ENCODE peak calls at places on chromosomes 7 and 10, in ten cellular contexts. U is astrocyte of the spinal cord; Z is CD8-positive, alpha-beta memory T cell; I is A673; B is IMR-90; X is body of pancreas; M is colonic mucosa; G is spleen; C is GM23248; R is RWPE2. E is an unnamed sample.

GRCh38 chr7:99665312-99665759 is 14.5 kb downstream of the CYP3A5 start:
- DNase-seq in U (no peak), Z (no peak), I (no peak), B (no peak), X (no peak), M (no peak), G (no peak), C (no peak), R (no peak), E (no peak)

GRCh38 chr7:75048435-75049379 is 24.9 kb downstream of the RCC1L start:
- DNase-seq in U (peak), Z (no peak), I (no peak), B (peak), X (no peak), M (no peak), G (no peak), C (peak), R (no peak), E (no peak)

GRCh38 chr7:2980406-2981102 is 63.1 kb downstream of the CARD11 start:
- DNase-seq in U (no peak), Z (no peak), I (no peak), B (no peak), X (no peak), M (no peak), G (peak), C (no peak), R (no peak), E (no peak)

GRCh38 chr7:122887198-122887597 is 938 bp upstream of the CADPS2 start:
- DNase-seq in U (peak), Z (no peak), I (peak), B (peak), X (peak), M (peak), G (peak), C (peak), R (no peak), E (no peak)

GRCh38 chr7:744854-745430 is 17.9 kb upstream of the PRKAR1B start:
- DNase-seq in U (no peak), Z (no peak), I (no peak), B (no peak), X (no peak), M (no peak), G (peak), C (no peak), R (no peak), E (no peak)

GRCh38 chr10:27745719-27746363 is at the start of gene MKX:
- DNase-seq in U (peak), Z (peak), I (peak), B (peak), X (peak), M (peak), G (no peak), C (peak), R (peak), E (peak)

GRCh38 chr7:120304674-120305073 is 31.7 kb downstream of the KCND2 start:
- DNase-seq in U (no peak), Z (no peak), I (no peak), B (no peak), X (no peak), M (no peak), G (no peak), C (no peak), R (no peak), E (no peak)

GRCh38 chr7:55071411-55072188 is 52.8 kb downstream of the EGFR start:
- DNase-seq in U (no peak), Z (no peak), I (no peak), B (no peak), X (no peak), M (no peak), G (no peak), C (peak), R (no peak), E (no peak)

GRCh38 chr10:74585231-74586087 is 240.9 kb upstream of the KAT6B start:
- DNase-seq in U (peak), Z (peak), I (peak), B (peak), X (no peak), M (no peak), G (no peak), C (peak), R (no peak), E (peak)

GRCh38 chr10:77036993-77037734 is 600.4 kb downstream of the KCNMA1 start:
- DNase-seq in U (peak), Z (no peak), I (peak), B (no peak), X (no peak), M (no peak), G (no peak), C (peak), R (no peak), E (peak)

GRCh38 chr10:14009315-14010082 is 321.2 kb downstream of the FRMD4A start:
- DNase-seq in U (peak), Z (peak), I (peak), B (peak), X (no peak), M (no peak), G (no peak), C (peak), R (no peak), E (peak)

GRCh38 chr10:132543916-132544743 is 6.5 kb downstream of the INPP5A start:
- DNase-seq in U (no peak), Z (peak), I (no peak), B (no peak), X (no peak), M (no peak), G (peak), C (no peak), R (no peak), E (no peak)

GRCh38 chr10:36266923-36267322 is 624.8 kb upstream of the FZD8 start:
- DNase-seq in U (no peak), Z (no peak), I (no peak), B (no peak), X (no peak), M (no peak), G (no peak), C (no peak), R (no peak), E (no peak)

GRCh38 chr7:49774459-49775064 is 1.1 kb downstream of the VWC2 start:
- DNase-seq in U (no peak), Z (no peak), I (no peak), B (no peak), X (no peak), M (peak), G (peak), C (no peak), R (no peak), E (no peak)

GRCh38 chr7:114309729-114310128 is 104.9 kb upstream of the FOXP2 start:
- DNase-seq in U (no peak), Z (no peak), I (no peak), B (no peak), X (no peak), M (no peak), G (no peak), C (no peak), R (no peak), E (no peak)

GRCh38 chr10:132891994-132892393 is 50.4 kb downstream of the CFAP46 start:
- DNase-seq in U (no peak), Z (no peak), I (no peak), B (peak), X (no peak), M (no peak), G (no peak), C (peak), R (peak), E (no peak)

GRCh38 chr10:96138102-96138501 is 8.0 kb downstream of the ZNF518A start:
- DNase-seq in U (no peak), Z (no peak), I (no peak), B (no peak), X (no peak), M (no peak), G (no peak), C (no peak), R (no peak), E (no peak)

GRCh38 chr10:90227259-90227658 is 525.9 kb downstream of the KIF20B start:
- DNase-seq in U (peak), Z (no peak), I (no peak), B (peak), X (no peak), M (no peak), G (no peak), C (peak), R (no peak), E (no peak)

GRCh38 chr10:49257159-49257558 is 41.8 kb upstream of the C10orf71 start:
- DNase-seq in U (no peak), Z (no peak), I (no peak), B (no peak), X (no peak), M (no peak), G (no peak), C (no peak), R (no peak), E (no peak)

GRCh38 chr7:31326416-31326815 is 14.1 kb downstream of the NEUROD6 start:
- DNase-seq in U (no peak), Z (no peak), I (no peak), B (no peak), X (no peak), M (no peak), G (no peak), C (no peak), R (no peak), E (no peak)

GRCh38 chr7:158051372-158051760 is 536.3 kb downstream of the PTPRN2 start:
- DNase-seq in U (no peak), Z (no peak), I (no peak), B (no peak), X (no peak), M (no peak), G (no peak), C (no peak), R (no peak), E (no peak)

GRCh38 chr7:24283900-24284698 is at the start of gene NPY:
- DNase-seq in U (no peak), Z (no peak), I (peak), B (no peak), X (no peak), M (no peak), G (peak), C (no peak), R (no peak), E (peak)

GRCh38 chr10:3150961-3151360 is 21.6 kb downstream of the PITRM1 start:
- DNase-seq in U (no peak), Z (no peak), I (no peak), B (no peak), X (no peak), M (no peak), G (no peak), C (no peak), R (no peak), E (no peak)

GRCh38 chr10:3148994-3149393 is 23.6 kb downstream of the PITRM1 start:
- DNase-seq in U (no peak), Z (no peak), I (no peak), B (no peak), X (no peak), M (no peak), G (no peak), C (no peak), R (no peak), E (no peak)

GRCh38 chr10:3150366-3150765 is 22.2 kb downstream of the PITRM1 start:
- DNase-seq in U (no peak), Z (no peak), I (no peak), B (no peak), X (no peak), M (no peak), G (no peak), C (no peak), R (no peak), E (no peak)

GRCh38 chr10:3148041-3148440 is 24.5 kb downstream of the PITRM1 start:
- DNase-seq in U (no peak), Z (no peak), I (no peak), B (no peak), X (no peak), M (no peak), G (no peak), C (no peak), R (no peak), E (no peak)

DNA sequence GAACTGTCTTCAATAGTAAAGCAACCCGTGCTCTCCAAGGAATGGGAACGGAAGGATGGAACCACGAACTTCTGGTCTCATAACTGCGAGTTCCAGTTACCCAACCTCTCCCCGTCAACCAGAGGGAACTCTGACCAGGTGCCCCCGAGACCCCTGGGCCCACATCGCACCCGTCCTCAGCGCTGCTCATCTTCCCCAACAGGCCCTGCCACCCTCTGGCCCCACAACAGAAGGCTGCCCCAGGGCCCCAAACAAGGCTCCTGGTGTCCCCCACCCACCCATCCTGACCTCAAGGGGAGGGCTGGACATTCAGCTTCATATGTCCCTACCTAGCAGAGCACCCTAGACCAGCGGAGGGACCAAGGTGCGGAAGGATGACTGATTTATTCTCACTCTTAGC is 22.7 kb downstream of the PITRM1 start:
- DNase-seq in U (no peak), Z (no peak), I (no peak), B (no peak), X (no peak), M (no peak), G (no peak), C (no peak), R (no peak), E (no peak)
- H3K4me3 ChIP-seq in U (no peak), Z (no peak), I (no peak), B (no peak), X (no peak), M (no peak), G (no peak), C (no peak), R (no peak), E (no peak)

GRCh38 chr7:17307558-17307957 is 9.1 kb downstream of the AHR start:
- DNase-seq in U (no peak), Z (no peak), I (no peak), B (peak), X (no peak), M (no peak), G (no peak), C (peak), R (no peak), E (no peak)

GRCh38 chr7:17305387-17306171 is 7.1 kb downstream of the AHR start:
- DNase-seq in U (no peak), Z (no peak), I (no peak), B (no peak), X (no peak), M (no peak), G (no peak), C (peak), R (no peak), E (no peak)

GRCh38 chr7:17307033-17307432 is 8.6 kb downstream of the AHR start:
- DNase-seq in U (no peak), Z (no peak), I (no peak), B (peak), X (no peak), M (no peak), G (no peak), C (peak), R (no peak), E (no peak)

GRCh38 chr7:17304926-17305325 is 6.5 kb downstream of the AHR start:
- DNase-seq in U (peak), Z (no peak), I (peak), B (peak), X (no peak), M (no peak), G (no peak), C (peak), R (no peak), E (no peak)

GRCh38 chr7:17307969-17308648 is 9.7 kb downstream of the AHR start:
- DNase-seq in U (no peak), Z (no peak), I (no peak), B (no peak), X (no peak), M (no peak), G (no peak), C (no peak), R (no peak), E (no peak)
- H3K4me3 ChIP-seq in U (no peak), Z (no peak), I (no peak), B (no peak), X (no peak), M (no peak), G (no peak), C (peak), R (no peak), E (no peak)

DNA sequence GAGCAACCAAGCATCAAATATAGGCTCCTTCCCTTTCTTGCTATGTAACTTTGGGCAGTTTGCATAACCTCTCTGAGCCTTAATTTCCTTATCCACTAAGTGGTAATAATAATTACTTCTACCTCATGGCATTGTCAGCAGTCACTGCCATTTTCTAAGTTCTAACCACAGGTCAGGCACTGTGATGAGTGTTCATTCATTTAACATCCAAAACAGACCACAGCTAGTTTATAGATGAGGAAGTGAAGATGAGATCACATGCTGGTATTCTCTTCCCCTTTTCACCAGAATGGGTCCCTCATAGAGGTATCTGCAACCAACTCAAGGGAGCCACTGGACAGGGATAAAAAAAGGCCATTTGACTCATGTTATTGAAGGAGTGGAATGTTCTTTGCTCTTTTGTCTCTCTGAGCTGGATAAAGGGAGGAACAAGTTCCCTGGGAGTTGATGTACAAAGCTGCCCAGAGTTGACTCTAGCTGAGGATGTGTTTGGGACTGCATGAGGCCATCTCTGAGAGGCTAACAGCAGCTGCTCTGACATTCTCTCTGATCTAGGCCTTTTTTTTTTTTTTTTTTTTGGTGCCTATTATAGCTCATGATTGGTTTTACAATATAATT is 65.0 kb downstream of the DNAJC12 start:
- DNase-seq in U (peak), Z (no peak), I (no peak), B (peak), X (no peak), M (no peak), G (no peak), C (peak), R (no peak), E (no peak)
- H3K4me3 ChIP-seq in U (no peak), Z (no peak), I (no peak), B (no peak), X (no peak), M (no peak), G (no peak), C (no peak), R (no peak), E (no peak)

DNA sequence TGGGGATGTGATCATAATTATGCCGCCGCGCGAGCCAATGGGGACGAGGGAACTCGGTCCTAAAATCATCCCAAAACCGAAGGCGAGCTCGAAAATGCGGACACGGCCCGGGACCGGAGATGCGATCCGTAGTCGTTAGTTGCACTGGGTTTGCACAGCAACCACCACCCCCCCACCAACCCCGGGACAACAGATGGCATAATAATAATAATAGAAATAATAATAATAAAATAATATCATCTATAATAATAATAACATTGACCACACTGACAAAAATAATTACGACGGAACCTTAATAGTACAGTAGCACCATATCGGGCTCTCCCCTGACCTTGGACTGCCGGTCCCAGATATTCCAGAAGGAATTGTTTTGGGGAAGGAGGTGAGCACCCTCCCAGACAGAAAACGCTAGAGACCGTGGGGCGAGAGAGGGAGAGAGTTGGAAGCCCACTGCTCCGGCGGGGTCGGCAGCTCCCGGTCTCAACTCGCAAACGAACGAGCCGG is 1.1 kb upstream of the EMX2 start:
- DNase-seq in U (no peak), Z (no peak), I (peak), B (no peak), X (no peak), M (no peak), G (no peak), C (peak), R (no peak), E (peak)
- H3K4me3 ChIP-seq in U (no peak), Z (no peak), I (peak), B (no peak), X (no peak), M (no peak), G (peak), C (peak), R (no peak), E (peak)

GRCh38 chr7:27097686-27098492 is 2.1 kb upstream of the HOXA1 start:
- DNase-seq in U (peak), Z (no peak), I (no peak), B (peak), X (no peak), M (peak), G (no peak), C (peak), R (no peak), E (no peak)
- H3K4me3 ChIP-seq in U (peak), Z (no peak), I (no peak), B (peak), X (no peak), M (peak), G (peak), C (peak), R (peak), E (peak)

DNA sequence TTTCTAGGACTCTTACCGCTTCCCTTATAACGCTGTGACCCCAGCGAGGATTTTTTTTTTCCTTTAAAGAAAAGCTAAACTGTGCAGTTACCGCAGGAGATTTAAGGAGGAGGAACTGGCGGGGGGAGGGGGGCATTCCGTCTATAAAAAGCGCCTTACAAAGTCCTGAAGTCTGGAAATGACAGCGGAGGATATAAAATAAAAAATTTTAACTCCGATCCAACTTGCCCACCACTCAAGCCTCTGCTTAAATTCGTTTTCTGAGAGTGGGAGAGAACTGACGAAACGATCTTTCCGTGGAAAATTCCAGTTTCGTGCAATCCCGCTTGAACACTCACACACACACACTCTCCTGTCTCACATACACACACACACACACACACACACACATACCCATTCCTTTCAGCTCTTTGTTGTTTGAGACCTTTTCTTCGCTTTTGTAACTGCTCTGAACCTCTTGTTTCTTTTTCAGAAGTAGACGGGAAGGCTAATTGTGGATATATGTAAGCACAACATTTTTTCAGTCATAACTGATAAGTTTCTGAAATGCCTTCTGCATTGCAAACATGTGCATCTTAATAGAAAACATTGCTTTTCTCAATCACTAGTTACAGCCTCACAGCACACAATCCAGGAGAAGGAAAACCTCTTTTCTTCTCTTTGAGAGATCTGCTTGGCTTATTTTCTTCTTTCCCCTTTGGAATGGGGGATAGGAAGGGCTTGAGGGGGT is 748 bp downstream of the HPSE2 start:
- DNase-seq in U (peak), Z (no peak), I (no peak), B (peak), X (no peak), M (no peak), G (no peak), C (peak), R (no peak), E (no peak)
- H3K4me3 ChIP-seq in U (no peak), Z (peak), I (no peak), B (peak), X (no peak), M (peak), G (peak), C (peak), R (no peak), E (no peak)

GRCh38 chr10:117537904-117538524 is 4.5 kb upstream of the EMX2 start:
- DNase-seq in U (no peak), Z (no peak), I (no peak), B (no peak), X (no peak), M (no peak), G (no peak), C (peak), R (no peak), E (no peak)

GRCh38 chr10:117536359-117536861 is 6.1 kb upstream of the EMX2 start:
- DNase-seq in U (no peak), Z (no peak), I (no peak), B (no peak), X (no peak), M (no peak), G (no peak), C (peak), R (no peak), E (no peak)

GRCh38 chr10:117535752-117536358 is 6.7 kb upstream of the EMX2 start:
- DNase-seq in U (no peak), Z (no peak), I (no peak), B (no peak), X (no peak), M (no peak), G (no peak), C (peak), R (no peak), E (no peak)

GRCh38 chr10:117537436-117537903 is 5.1 kb upstream of the EMX2 start:
- DNase-seq in U (no peak), Z (no peak), I (no peak), B (no peak), X (no peak), M (no peak), G (no peak), C (peak), R (no peak), E (no peak)

GRCh38 chr10:117536862-117537435 is 5.6 kb upstream of the EMX2 start:
- DNase-seq in U (no peak), Z (no peak), I (no peak), B (no peak), X (no peak), M (no peak), G (no peak), C (no peak), R (no peak), E (no peak)
- H3K4me3 ChIP-seq in U (no peak), Z (no peak), I (no peak), B (no peak), X (no peak), M (no peak), G (peak), C (peak), R (no peak), E (no peak)

E was measured in SJCRH30.